ENCODE peak calls at places on chromosome 19, in six cellular contexts. One of them, this sample, is unnamed.

GRCh38 chr19:51407631-51408131 is 9.8 kb downstream of the SIGLEC10 start:
- DNase-seq in HepG2: peak; percentile 74
- DNase-seq in H1: no peak
- DNase-seq in WTC11: peak; percentile 47
- DNase-seq in K562: peak; percentile 84
- DNase-seq in GM12878: no peak
- DNase-seq in this sample: peak; percentile 46

GRCh38 chr19:35643255-35644205 is 2.0 kb downstream of the ETV2 start:
- DNase-seq in HepG2: peak; percentile 77
- DNase-seq in H1: peak; percentile 93
- DNase-seq in WTC11: peak; percentile 90
- DNase-seq in K562: peak; percentile 92
- DNase-seq in GM12878: peak; percentile 59
- DNase-seq in this sample: peak; percentile 75

GRCh38 chr19:12611361-12611699 is 610 bp downstream of the ZNF791 start:
- DNase-seq in HepG2: peak; percentile 70
- DNase-seq in H1: peak; percentile 62
- DNase-seq in WTC11: peak; percentile 55
- DNase-seq in K562: peak; percentile 49
- DNase-seq in GM12878: no peak
- DNase-seq in this sample: peak; percentile 45

GRCh38 chr19:56660381-56661105 is 11.0 kb downstream of the ZNF835 start:
- DNase-seq in HepG2: no peak
- DNase-seq in H1: no peak
- DNase-seq in WTC11: no peak
- DNase-seq in K562: no peak
- DNase-seq in GM12878: no peak
- DNase-seq in this sample: no peak

GRCh38 chr19:16836906-16837362 is 7.7 kb downstream of the SIN3B start:
- DNase-seq in HepG2: no peak
- DNase-seq in H1: no peak
- DNase-seq in WTC11: no peak
- DNase-seq in K562: no peak
- DNase-seq in GM12878: no peak
- DNase-seq in this sample: no peak

GRCh38 chr19:51971624-51972023 is 15.0 kb downstream of the ZNF350 start:
- DNase-seq in HepG2: no peak
- DNase-seq in H1: no peak
- DNase-seq in WTC11: no peak
- DNase-seq in K562: no peak
- DNase-seq in GM12878: no peak
- DNase-seq in this sample: no peak

GRCh38 chr19:7831452-7831851 is 1.4 kb downstream of the EVI5L start:
- DNase-seq in HepG2: peak; percentile 70
- DNase-seq in H1: peak; percentile 74
- DNase-seq in WTC11: peak; percentile 65
- DNase-seq in K562: peak; percentile 72
- DNase-seq in GM12878: no peak
- DNase-seq in this sample: peak; percentile 66

GRCh38 chr19:7944177-7944761 is 803 bp upstream of the TIMM44 start:
- DNase-seq in HepG2: peak; percentile 86
- DNase-seq in H1: peak; percentile 90
- DNase-seq in WTC11: peak; percentile 87
- DNase-seq in K562: peak; percentile 80
- DNase-seq in GM12878: peak; percentile 58
- DNase-seq in this sample: peak; percentile 85

GRCh38 chr19:19610376-19611240 is 7.9 kb downstream of the PBX4 start:
- DNase-seq in HepG2: no peak
- DNase-seq in H1: no peak
- DNase-seq in WTC11: no peak
- DNase-seq in K562: no peak
- DNase-seq in GM12878: no peak
- DNase-seq in this sample: no peak

GRCh38 chr19:14686411-14686810 is 3.4 kb upstream of the ZNF333 start:
- DNase-seq in HepG2: peak; percentile 8
- DNase-seq in H1: no peak
- DNase-seq in WTC11: peak; percentile 25
- DNase-seq in K562: no peak
- DNase-seq in GM12878: no peak
- DNase-seq in this sample: peak; percentile 29

GRCh38 chr19:55212447-55212846 is 3.1 kb upstream of the PTPRH start:
- DNase-seq in HepG2: peak; percentile 64
- DNase-seq in H1: no peak
- DNase-seq in WTC11: no peak
- DNase-seq in K562: peak; percentile 80
- DNase-seq in GM12878: peak; percentile 13
- DNase-seq in this sample: peak; percentile 72

GRCh38 chr19:42176649-42176989 is 40.9 kb downstream of the DEDD2 start:
- DNase-seq in HepG2: no peak
- DNase-seq in H1: peak; percentile 67
- DNase-seq in WTC11: no peak
- DNase-seq in K562: no peak
- DNase-seq in GM12878: no peak
- DNase-seq in this sample: no peak

GRCh38 chr19:42177686-42178019 is 39.8 kb downstream of the DEDD2 start:
- DNase-seq in HepG2: no peak
- DNase-seq in H1: no peak
- DNase-seq in WTC11: no peak
- DNase-seq in K562: no peak
- DNase-seq in GM12878: no peak
- DNase-seq in this sample: no peak

GRCh38 chr19:42176990-42177685 is 40.3 kb downstream of the DEDD2 start:
- DNase-seq in HepG2: peak; percentile 9
- DNase-seq in H1: peak; percentile 87
- DNase-seq in WTC11: peak; percentile 85
- DNase-seq in K562: peak; percentile 59
- DNase-seq in GM12878: no peak
- DNase-seq in this sample: peak; percentile 18

GRCh38 chr19:42175335-42175734 is 42.1 kb downstream of the DEDD2 start:
- DNase-seq in HepG2: no peak
- DNase-seq in H1: no peak
- DNase-seq in WTC11: no peak
- DNase-seq in K562: no peak
- DNase-seq in GM12878: no peak
- DNase-seq in this sample: no peak

DNA sequence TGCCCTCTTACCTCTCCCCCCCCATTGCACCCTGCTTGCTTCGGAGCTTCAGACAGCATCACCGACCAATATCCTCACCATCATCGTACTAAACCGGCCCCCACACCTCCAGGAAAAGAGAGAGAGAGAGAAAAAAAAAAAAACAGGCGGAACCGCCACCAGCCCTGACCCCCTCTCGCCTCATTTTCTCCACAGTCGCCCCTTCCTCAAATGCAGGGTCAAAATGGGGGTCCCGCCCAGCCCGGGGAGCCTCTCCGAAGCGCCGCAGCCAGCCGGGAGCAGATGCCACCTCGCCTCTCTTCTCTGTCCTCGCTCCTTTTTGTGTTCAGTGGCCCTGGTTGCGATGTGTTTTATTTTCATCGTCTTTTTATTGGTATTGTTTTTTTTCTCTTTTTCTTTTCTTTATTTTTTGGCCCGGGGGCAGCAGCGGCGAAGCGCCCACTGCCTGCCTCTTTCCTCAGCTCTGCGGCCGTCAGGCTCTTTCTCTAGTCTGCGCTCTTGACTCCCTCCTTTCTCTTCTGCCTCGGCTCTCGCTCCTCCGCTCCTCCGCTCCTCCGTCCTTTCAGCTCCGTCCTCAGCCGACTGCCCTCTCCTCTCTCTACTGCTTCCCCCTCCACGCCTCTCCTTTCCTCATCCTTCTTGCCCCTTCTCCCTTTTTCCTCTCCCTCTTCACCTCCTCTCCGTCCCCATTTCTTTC is 41.4 kb downstream of the DEDD2 start:
- DNase-seq in HepG2: no peak
- DNase-seq in H1: no peak
- DNase-seq in WTC11: peak; percentile 42
- DNase-seq in K562: no peak
- DNase-seq in GM12878: no peak
- DNase-seq in this sample: no peak
- TF ChIP-seq ATF3 in HepG2: no peak
- TF ChIP-seq ATF3 in H1: no peak
- TF ChIP-seq ATF3 in WTC11: no peak
- TF ChIP-seq ATF3 in K562: no peak
- TF ChIP-seq ATF3 in GM12878: no peak
- TF ChIP-seq ATF3 in this sample: no peak

DNA sequence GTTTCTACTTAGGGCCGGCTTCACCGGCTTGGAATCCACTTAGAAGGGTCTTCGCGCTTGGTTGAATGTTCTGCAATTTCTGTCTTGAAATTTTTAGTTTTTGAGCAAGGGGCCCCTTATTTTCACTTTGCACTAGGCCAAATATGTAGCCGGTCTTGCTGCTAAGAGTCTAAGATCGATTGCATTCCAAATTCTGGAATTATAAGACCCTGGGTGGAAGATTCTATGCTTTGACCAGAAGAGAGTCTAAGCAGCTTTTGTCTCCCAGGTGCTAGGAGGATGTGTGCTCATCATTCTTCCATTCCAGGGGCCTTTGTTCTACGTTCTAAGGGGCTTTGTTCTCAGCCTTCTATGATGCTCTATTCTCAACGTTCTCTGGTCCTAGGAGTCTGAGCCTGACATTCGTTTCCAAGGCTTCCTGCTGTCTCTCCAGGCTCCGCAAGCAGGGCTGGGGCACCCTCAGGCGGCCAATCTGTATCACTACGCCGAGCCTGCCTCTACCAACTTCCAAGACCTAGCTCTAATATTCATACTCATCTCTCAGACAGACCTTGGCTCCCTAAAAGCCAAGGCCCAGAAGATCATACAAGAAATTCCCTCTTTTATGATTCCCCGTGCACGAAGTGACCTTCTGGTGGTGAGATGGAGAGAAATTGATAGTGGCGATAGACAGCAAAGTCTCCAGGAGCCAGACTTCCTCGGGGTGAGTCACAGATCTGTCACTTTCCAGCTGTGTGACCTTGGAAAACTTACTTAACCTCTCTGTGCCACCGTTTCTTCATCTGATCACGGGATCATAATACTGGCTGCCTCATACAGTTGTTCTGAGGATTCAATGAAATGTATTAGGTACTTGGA is 982 bp upstream of the DACT3 start:
- DNase-seq in HepG2: peak; percentile 71
- DNase-seq in H1: peak; percentile 80
- DNase-seq in WTC11: peak; percentile 86
- DNase-seq in K562: peak; percentile 82
- DNase-seq in GM12878: no peak
- DNase-seq in this sample: peak; percentile 80
- TF ChIP-seq ATF3 in HepG2: no peak
- TF ChIP-seq ATF3 in H1: no peak
- TF ChIP-seq ATF3 in WTC11: no peak
- TF ChIP-seq ATF3 in K562: peak; percentile 40
- TF ChIP-seq ATF3 in GM12878: no peak
- TF ChIP-seq ATF3 in this sample: no peak

GRCh38 chr19:30718728-30719127 is 346.5 kb downstream of the ZNF536 start:
- DNase-seq in HepG2: no peak
- DNase-seq in H1: no peak
- DNase-seq in WTC11: no peak
- DNase-seq in K562: no peak
- DNase-seq in GM12878: no peak
- DNase-seq in this sample: no peak

GRCh38 chr19:30719189-30719990 is 347.2 kb downstream of the ZNF536 start:
- DNase-seq in HepG2: no peak
- DNase-seq in H1: peak; percentile 70
- DNase-seq in WTC11: peak; percentile 48
- DNase-seq in K562: peak; percentile 15
- DNase-seq in GM12878: no peak
- DNase-seq in this sample: no peak

GRCh38 chr19:30718014-30718413 is 345.8 kb downstream of the ZNF536 start:
- DNase-seq in HepG2: no peak
- DNase-seq in H1: no peak
- DNase-seq in WTC11: no peak
- DNase-seq in K562: no peak
- DNase-seq in GM12878: no peak
- DNase-seq in this sample: no peak

GRCh38 chr19:30722236-30722635 is 350.1 kb downstream of the ZNF536 start:
- DNase-seq in HepG2: no peak
- DNase-seq in H1: no peak
- DNase-seq in WTC11: no peak
- DNase-seq in K562: no peak
- DNase-seq in GM12878: no peak
- DNase-seq in this sample: no peak

GRCh38 chr19:30719991-30720329 is 347.8 kb downstream of the ZNF536 start:
- DNase-seq in HepG2: no peak
- DNase-seq in H1: peak; percentile 58
- DNase-seq in WTC11: peak; percentile 20
- DNase-seq in K562: no peak
- DNase-seq in GM12878: no peak
- DNase-seq in this sample: no peak
- TF ChIP-seq ATF3 in HepG2: no peak
- TF ChIP-seq ATF3 in H1: no peak
- TF ChIP-seq ATF3 in WTC11: no peak
- TF ChIP-seq ATF3 in K562: no peak
- TF ChIP-seq ATF3 in GM12878: no peak
- TF ChIP-seq ATF3 in this sample: no peak

DNA sequence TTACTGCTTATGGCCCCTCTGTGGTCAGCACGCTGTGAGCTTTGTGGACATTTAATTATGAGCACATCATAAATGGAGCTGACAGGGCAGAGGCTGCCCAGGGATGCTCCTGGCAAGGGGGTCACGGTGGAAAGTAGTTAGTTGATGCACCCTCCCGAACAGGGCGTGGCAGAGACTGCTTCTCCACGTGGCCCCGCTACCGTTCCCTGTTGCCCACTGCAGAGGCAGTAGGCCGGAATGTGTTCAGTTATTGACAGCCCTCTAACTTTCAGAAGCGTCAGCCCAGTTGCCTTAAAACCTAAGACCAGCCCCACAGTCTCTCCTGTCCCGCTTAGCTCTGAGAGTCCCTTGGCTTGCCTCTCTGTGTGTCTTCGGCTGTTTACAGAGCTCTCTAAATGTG is 180.2 kb upstream of the ZNF507 start:
- DNase-seq in HepG2: no peak
- DNase-seq in H1: peak; percentile 35
- DNase-seq in WTC11: no peak
- DNase-seq in K562: no peak
- DNase-seq in GM12878: no peak
- DNase-seq in this sample: no peak
- TF ChIP-seq ATF3 in HepG2: no peak
- TF ChIP-seq ATF3 in H1: no peak
- TF ChIP-seq ATF3 in WTC11: no peak
- TF ChIP-seq ATF3 in K562: no peak
- TF ChIP-seq ATF3 in GM12878: no peak
- TF ChIP-seq ATF3 in this sample: no peak

GRCh38 chr19:33205531-33206260 is 11.6 kb downstream of the LRP3 start:
- DNase-seq in HepG2: no peak
- DNase-seq in H1: no peak
- DNase-seq in WTC11: no peak
- DNase-seq in K562: no peak
- DNase-seq in GM12878: no peak
- DNase-seq in this sample: no peak
- TF ChIP-seq ATF3 in HepG2: no peak
- TF ChIP-seq ATF3 in H1: no peak
- TF ChIP-seq ATF3 in WTC11: no peak
- TF ChIP-seq ATF3 in K562: no peak
- TF ChIP-seq ATF3 in GM12878: no peak
- TF ChIP-seq ATF3 in this sample: no peak